ENCODE peak calls at places on chromosomes 3 and 15, in seven cellular contexts. H, M, S, I, A, U and Q are unnamed samples.

GRCh38 chr15:71800835-71801745 is 9.3 kb upstream of the NR2E3 start:
- DNase-seq in U (no peak), S (no peak), M (no peak), H (peak), A (peak), I (peak), Q (peak)

GRCh38 chr15:42037650-42038049 is 16.8 kb upstream of the PLA2G4E start:
- DNase-seq in M (no peak), H (no peak), U (no peak), A (peak), I (no peak), S (no peak), Q (peak)

GRCh38 chr3:45387636-45388348 is 584 bp upstream of the LARS2 start:
- DNase-seq in A (no peak), I (no peak), S (no peak), M (no peak), H (no peak), U (no peak), Q (no peak)

GRCh38 chr15:57149196-57149595 is 227.1 kb upstream of the CGNL1 start:
- DNase-seq in U (no peak), M (no peak), H (no peak), S (no peak), I (no peak), A (no peak), Q (no peak)

GRCh38 chr3:195031574-195032003 is 239.4 kb downstream of the XXYLT1 start:
- DNase-seq in I (no peak), H (no peak), U (no peak), M (no peak), A (no peak), S (no peak), Q (no peak)

GRCh38 chr3:113685124-113685523 is 11.3 kb downstream of the USF3 start:
- DNase-seq in U (no peak), A (no peak), M (no peak), H (no peak), I (no peak), S (no peak), Q (no peak)

GRCh38 chr3:13073042-13073906 is at the start of gene IQSEC1:
- DNase-seq in S (peak), H (no peak), U (peak), I (peak), M (peak), A (peak), Q (peak)

GRCh38 chr15:41512078-41512394 is 1.6 kb downstream of the LTK start:
- DNase-seq in A (no peak), U (no peak), M (no peak), S (no peak), H (no peak), I (peak), Q (peak)

GRCh38 chr3:13655074-13655913 is 106.4 kb downstream of the FBLN2 start:
- DNase-seq in S (peak), U (peak), H (no peak), M (no peak), A (peak), I (peak), Q (no peak)

GRCh38 chr15:57460208-57460816 is 84.0 kb downstream of the CGNL1 start:
- DNase-seq in H (no peak), A (no peak), S (no peak), U (no peak), M (no peak), I (no peak), Q (no peak)

GRCh38 chr3:138186216-138186615 is 885 bp upstream of the ARMC8 start:
- DNase-seq in I (no peak), S (no peak), M (no peak), A (no peak), U (no peak), H (peak), Q (no peak)

GRCh38 chr15:101063212-101063611 is 144.1 kb downstream of the LRRK1 start:
- DNase-seq in A (no peak), S (peak), H (no peak), I (no peak), M (no peak), U (no peak), Q (no peak)

GRCh38 chr3:183455064-183455463 is 26.6 kb upstream of the MCF2L2 start:
- DNase-seq in H (no peak), S (no peak), M (no peak), U (no peak), I (no peak), A (no peak), Q (no peak)

GRCh38 chr15:66409565-66410108 is 22.9 kb downstream of the MAP2K1 start:
- DNase-seq in M (no peak), H (no peak), U (no peak), I (no peak), S (no peak), A (no peak), Q (no peak)

GRCh38 chr3:72629191-72629611 is 219.0 kb downstream of the SHQ1 start:
- DNase-seq in M (no peak), S (no peak), U (no peak), H (no peak), I (peak), A (no peak), Q (no peak)

GRCh38 chr3:34067442-34068130 is 269.2 kb downstream of the PDCD6IP start:
- DNase-seq in H (no peak), U (no peak), M (no peak), I (no peak), S (no peak), A (no peak), Q (no peak)

GRCh38 chr15:70437882-70438331 is 325.5 kb downstream of the UACA start:
- DNase-seq in I (no peak), A (no peak), S (peak), U (no peak), H (no peak), M (no peak), Q (no peak)

GRCh38 chr3:27147215-27147614 is 222.0 kb downstream of the NEK10 start:
- DNase-seq in I (no peak), M (no peak), U (no peak), A (no peak), S (no peak), H (no peak), Q (no peak)

GRCh38 chr3:22297436-22297835 is 546.4 kb upstream of the ZNF385D start:
- DNase-seq in I (no peak), A (no peak), M (no peak), U (no peak), H (no peak), S (no peak), Q (no peak)

GRCh38 chr3:124883766-124884473 is 3.2 kb downstream of the ITGB5 start:
- DNase-seq in U (no peak), M (no peak), H (no peak), I (no peak), S (no peak), A (no peak), Q (no peak)

GRCh38 chr15:63156086-63156707 is 1.1 kb downstream of the RPS27L start:
- DNase-seq in S (no peak), I (peak), M (no peak), H (no peak), A (no peak), U (no peak), Q (no peak)